ENCODE peak calls at places on chromosomes 6 and 20, in eight cellular contexts. P is mucosa of gallbladder; B is H4; N is amygdala; S is GM03348; R is AG10803; A is NCI-H1092 treated with DMSO at 0.1 percent for 48 hours; K is CD8-positive, alpha-beta memory T cell. J is an unnamed sample.

GRCh38 chr6:156658186-156658585 is 119.0 kb upstream of the ARID1B start:
- DNase-seq in P (no peak), B (peak), N (no peak), S (peak), R (peak), A (peak), K (no peak), J (peak)

GRCh38 chr6:160202411-160202810 is 56.2 kb downstream of the SLC22A2 start:
- DNase-seq in P (no peak), B (peak), N (no peak), S (no peak), R (no peak), A (no peak), K (no peak), J (no peak)

GRCh38 chr20:50144362-50144761 is 9.2 kb downstream of the PEDS1 start:
- DNase-seq in P (peak), B (peak), N (no peak), S (peak), R (peak), A (no peak), K (no peak), J (peak)

GRCh38 chr6:46606318-46606717 is 46.3 kb downstream of the CYP39A1 start:
- DNase-seq in P (no peak), B (no peak), N (no peak), S (no peak), R (no peak), A (no peak), K (no peak), J (no peak)

GRCh38 chr6:141488466-141488865 is 644.3 kb upstream of the GJE1 start:
- DNase-seq in P (no peak), B (no peak), N (no peak), S (peak), R (peak), A (no peak), K (no peak), J (no peak)

GRCh38 chr6:38264605-38265004 is 375.1 kb downstream of the BTBD9 start:
- DNase-seq in P (peak), B (no peak), N (no peak), S (no peak), R (no peak), A (no peak), K (no peak), J (peak)

GRCh38 chr6:43744931-43745727 is 24.9 kb upstream of the VEGFA start:
- DNase-seq in P (no peak), B (no peak), N (no peak), S (no peak), R (no peak), A (no peak), K (no peak), J (no peak)

GRCh38 chr6:34810936-34811632 is 19.2 kb downstream of the BLTP3A start:
- DNase-seq in P (peak), B (no peak), N (no peak), S (no peak), R (no peak), A (no peak), K (no peak), J (peak)

GRCh38 chr20:46512943-46513844 is at the start of gene ZNF334:
- DNase-seq in P (peak), B (no peak), N (peak), S (peak), R (peak), A (peak), K (no peak), J (peak)

GRCh38 chr6:107576852-107577251 is 86.9 kb downstream of the SOBP start:
- DNase-seq in P (no peak), B (no peak), N (no peak), S (peak), R (peak), A (no peak), K (no peak), J (peak)

GRCh38 chr6:81308577-81309279 is 443.8 kb downstream of the TENT5A start:
- DNase-seq in P (no peak), B (no peak), N (no peak), S (no peak), R (no peak), A (no peak), K (no peak), J (no peak)

GRCh38 chr6:56657364-56657763 is 14.7 kb upstream of the DST start:
- DNase-seq in P (no peak), B (no peak), N (no peak), S (no peak), R (no peak), A (no peak), K (no peak), J (no peak)

GRCh38 chr6:26502169-26502568 is 2.1 kb downstream of the BTN1A1 start:
- DNase-seq in P (no peak), B (no peak), N (no peak), S (no peak), R (no peak), A (no peak), K (no peak), J (no peak)

GRCh38 chr6:106997392-106998257 is 23.1 kb upstream of the CD24 start:
- DNase-seq in P (peak), B (peak), N (no peak), S (peak), R (peak), A (peak), K (peak), J (peak)

GRCh38 chr6:108690326-108691000 is 129.7 kb downstream of the FOXO3 start:
- DNase-seq in P (no peak), B (no peak), N (no peak), S (peak), R (peak), A (no peak), K (no peak), J (peak)

GRCh38 chr6:153392156-153392555 is 261.1 kb upstream of the RGS17 start:
- DNase-seq in P (no peak), B (no peak), N (no peak), S (no peak), R (no peak), A (no peak), K (no peak), J (peak)

GRCh38 chr6:46642928-46643751 is 9.5 kb downstream of the CYP39A1 start:
- DNase-seq in P (no peak), B (no peak), N (no peak), S (no peak), R (no peak), A (no peak), K (no peak), J (no peak)

GRCh38 chr6:133202610-133203343 is 38.4 kb upstream of the EYA4 start:
- DNase-seq in P (no peak), B (no peak), N (no peak), S (no peak), R (no peak), A (no peak), K (no peak), J (peak)

GRCh38 chr6:134830194-134830593 is 119.7 kb downstream of the ALDH8A1 start:
- DNase-seq in P (no peak), B (no peak), N (no peak), S (no peak), R (peak), A (no peak), K (no peak), J (no peak)

GRCh38 chr6:111175135-111175534 is 87.8 kb downstream of the SLC16A10 start:
- DNase-seq in P (no peak), B (no peak), N (no peak), S (no peak), R (peak), A (no peak), K (no peak), J (peak)

GRCh38 chr6:73367761-73368355 is 1.8 kb downstream of the OOEP start:
- DNase-seq in P (no peak), B (no peak), N (no peak), S (no peak), R (no peak), A (no peak), K (no peak), J (peak)

GRCh38 chr6:140736227-140736626 is 1361.8 kb upstream of the CITED2 start:
- DNase-seq in P (no peak), B (no peak), N (no peak), S (peak), R (peak), A (no peak), K (no peak), J (no peak)

GRCh38 chr6:37492236-37493046 is 7.3 kb downstream of the CCDC167 start:
- DNase-seq in P (no peak), B (no peak), N (no peak), S (no peak), R (no peak), A (peak), K (no peak), J (no peak)

GRCh38 chr6:51505451-51505850 is 582.0 kb downstream of the PKHD1 start:
- DNase-seq in P (no peak), B (no peak), N (no peak), S (no peak), R (no peak), A (no peak), K (no peak), J (no peak)

GRCh38 chr6:44256291-44257006 is 879 bp downstream of the SLC35B2 start:
- DNase-seq in P (no peak), B (no peak), N (no peak), S (no peak), R (no peak), A (no peak), K (no peak), J (peak)

GRCh38 chr6:33595001-33595846 is 15.1 kb upstream of the BAK1 start:
- DNase-seq in P (no peak), B (no peak), N (no peak), S (no peak), R (no peak), A (no peak), K (no peak), J (peak)

GRCh38 chr6:167699141-167700036 is 127.3 kb upstream of the AFDN start:
- DNase-seq in P (peak), B (no peak), N (no peak), S (no peak), R (peak), A (no peak), K (no peak), J (peak)

GRCh38 chr6:20455175-20456075 is 53.7 kb downstream of the E2F3 start:
- DNase-seq in P (no peak), B (peak), N (no peak), S (peak), R (peak), A (no peak), K (no peak), J (no peak)

GRCh38 chr20:46308258-46309157 is at the start of gene CDH22:
- DNase-seq in P (no peak), B (peak), N (peak), S (peak), R (peak), A (peak), K (no peak), J (peak)

GRCh38 chr6:121247386-121247785 is 86.9 kb downstream of the TBC1D32 start:
- DNase-seq in P (no peak), B (peak), N (no peak), S (no peak), R (peak), A (no peak), K (no peak), J (no peak)

GRCh38 chr6:4598384-4598783 is 177.8 kb upstream of the CDYL start:
- DNase-seq in P (no peak), B (no peak), N (no peak), S (no peak), R (no peak), A (no peak), K (no peak), J (no peak)

GRCh38 chr20:12435254-12435653 is 517.6 kb downstream of the BTBD3 start:
- DNase-seq in P (no peak), B (no peak), N (no peak), S (no peak), R (no peak), A (no peak), K (no peak), J (no peak)

GRCh38 chr6:134707342-134707982 is 242.4 kb downstream of the ALDH8A1 start:
- DNase-seq in P (peak), B (peak), N (no peak), S (no peak), R (peak), A (no peak), K (no peak), J (peak)

GRCh38 chr20:59403261-59403961 is 103.0 kb downstream of the EDN3 start:
- DNase-seq in P (peak), B (peak), N (no peak), S (peak), R (no peak), A (peak), K (peak), J (peak)

GRCh38 chr20:55365745-55366144 is 639.6 kb downstream of the CBLN4 start:
- DNase-seq in P (no peak), B (no peak), N (no peak), S (no peak), R (no peak), A (no peak), K (no peak), J (no peak)

GRCh38 chr6:95203153-95203754 is 374.1 kb upstream of the MANEA start:
- DNase-seq in P (no peak), B (peak), N (no peak), S (peak), R (no peak), A (peak), K (no peak), J (peak)

GRCh38 chr6:71333700-71334099 is 45.1 kb downstream of the OGFRL1 start:
- DNase-seq in P (no peak), B (peak), N (no peak), S (peak), R (peak), A (no peak), K (no peak), J (peak)

GRCh38 chr6:149463781-149464180 is 21.0 kb downstream of the ZC3H12D start:
- DNase-seq in P (no peak), B (no peak), N (no peak), S (no peak), R (no peak), A (no peak), K (no peak), J (no peak)

GRCh38 chr6:137876547-137876946 is 9.5 kb downstream of the TNFAIP3 start:
- DNase-seq in P (no peak), B (no peak), N (no peak), S (no peak), R (no peak), A (no peak), K (no peak), J (no peak)